ENCODE peak calls at places on chromosomes 2 and 18, in seven cellular contexts. X is heart left ventricle; L is CD8-positive, alpha-beta memory T cell; A is colonic mucosa; O is cardiac muscle cell; J is A549; H is heart right ventricle. V is an unnamed sample.

GRCh38 chr2:180443896-180444295 is 436.8 kb upstream of the CWC22 start:
- DNase-seq in O (no peak), A (no peak), X (no peak), L (no peak), H (no peak), J (no peak), V (no peak)

GRCh38 chr2:19073522-19073921 is 284.9 kb downstream of the OSR1 start:
- DNase-seq in O (no peak), X (no peak), H (no peak), A (no peak), J (peak; percentile 69), L (no peak), V (no peak)

GRCh38 chr2:212052412-212053159 is 486.0 kb downstream of the ERBB4 start:
- DNase-seq in A (no peak), H (no peak), O (no peak), L (no peak), X (no peak), J (no peak), V (no peak)

GRCh38 chr2:118913805-118914645 is 28.0 kb upstream of the MARCO start:
- DNase-seq in A (no peak), L (no peak), O (no peak), H (no peak), X (no peak), J (peak; percentile 25), V (no peak)

GRCh38 chr2:128768066-128768465 is 449.4 kb upstream of the HS6ST1 start:
- DNase-seq in J (no peak), X (no peak), L (no peak), O (peak; percentile 65), A (no peak), H (no peak), V (no peak)

GRCh38 chr2:105329197-105329554 is 359 bp downstream of the TGFBRAP1 start:
- DNase-seq in X (no peak), L (no peak), J (no peak), A (peak; percentile 38), O (no peak), H (no peak), V (no peak)

GRCh38 chr2:206989306-206989705 is 50.0 kb downstream of the CPO start:
- DNase-seq in L (no peak), O (peak; percentile 60), H (peak; percentile 27), J (peak; percentile 39), A (peak; percentile 21), X (peak; percentile 25), V (peak; percentile 55)

GRCh38 chr2:234493117-234493516 is 3.8 kb downstream of the ARL4C start:
- DNase-seq in J (no peak), L (peak; percentile 24), A (no peak), O (no peak), H (no peak), X (no peak), V (no peak)

GRCh38 chr2:85878719-85879390 is 9.9 kb downstream of the ST3GAL5 start:
- DNase-seq in L (no peak), A (no peak), J (no peak), H (no peak), O (no peak), X (no peak), V (no peak)

GRCh38 chr18:7946724-7947377 is 379.7 kb downstream of the PTPRM start:
- DNase-seq in J (peak; percentile 79), O (peak; percentile 42), L (no peak), H (no peak), X (no peak), A (peak; percentile 44), V (no peak)

GRCh38 chr2:19933351-19933981 is 31.7 kb upstream of the TTC32 start:
- DNase-seq in H (no peak), X (no peak), J (peak; percentile 88), O (no peak), A (no peak), L (no peak), V (no peak)

GRCh38 chr2:20196053-20196880 is 28.7 kb downstream of the SDC1 start:
- DNase-seq in L (no peak), H (no peak), J (no peak), A (peak; percentile 84), X (no peak), O (no peak), V (no peak)

GRCh38 chr18:62885804-62886203 is 170.5 kb downstream of the PHLPP1 start:
- DNase-seq in A (no peak), L (no peak), J (no peak), O (no peak), H (no peak), X (no peak), V (no peak)

GRCh38 chr2:165718811-165719210 is 75.2 kb downstream of the GALNT3 start:
- DNase-seq in J (no peak), A (no peak), X (no peak), O (no peak), H (no peak), L (no peak), V (no peak)

DNA sequence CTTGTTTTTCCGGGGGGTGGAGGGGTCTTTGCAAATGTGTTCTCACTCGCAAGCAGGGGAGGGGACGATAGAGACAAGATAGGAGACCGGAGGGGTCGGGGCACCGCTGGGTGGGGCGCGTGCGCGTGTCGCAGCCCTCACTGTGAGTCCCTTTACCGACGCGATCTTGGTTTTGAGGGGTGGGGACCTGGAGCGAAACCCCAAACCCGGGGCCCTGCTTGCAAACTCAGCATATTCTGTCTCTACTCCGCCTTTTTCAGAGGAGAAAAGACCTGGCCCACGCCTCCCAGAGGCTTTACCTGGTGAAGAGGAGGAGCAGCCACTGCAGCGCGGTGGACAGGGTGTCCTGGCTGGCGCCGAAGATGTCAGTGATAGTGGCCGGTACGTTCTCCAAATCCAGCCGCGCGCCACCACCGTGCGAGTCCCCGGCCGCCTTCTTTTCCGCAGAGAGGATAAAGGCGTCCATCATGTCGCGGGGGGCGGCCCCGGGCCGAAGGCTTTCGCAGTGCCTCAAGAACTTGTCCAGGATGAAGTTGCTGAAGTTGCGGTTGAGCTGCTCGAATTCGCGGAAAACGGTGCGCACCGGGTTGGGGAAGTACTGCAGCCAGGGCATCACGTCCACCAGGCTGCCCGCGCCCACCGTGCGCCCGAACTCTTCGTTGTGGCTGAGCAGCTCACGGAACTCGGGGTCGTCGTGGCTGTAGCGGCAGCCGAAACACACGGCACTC is 1.7 kb downstream of the CYP1B1 start:
- DNase-seq in L (no peak), J (peak; percentile 56), X (peak; percentile 15), H (no peak), A (no peak), O (no peak), V (no peak)
- H3K4me1 ChIP-seq in L (no peaks in the 10 kb centered on the region), J (peaks cover 22% of the 10 kb centered on the region), X (peaks cover 33% of the 10 kb centered on the region), H (peaks cover 52% of the 10 kb centered on the region), A (peaks cover 11% of the 10 kb centered on the region), O (peaks cover 3% of the 10 kb centered on the region), V (no peaks in the 10 kb centered on the region)

GRCh38 chr2:134314656-134315377 is 60.9 kb downstream of the MGAT5 start:
- DNase-seq in O (no peak), H (peak; percentile 14), J (no peak), A (no peak), L (no peak), X (no peak), V (no peak)

GRCh38 chr2:134320930-134321329 is 67.1 kb downstream of the MGAT5 start:
- DNase-seq in H (no peak), J (no peak), L (peak; percentile 15), X (no peak), A (peak; percentile 25), O (no peak), V (no peak)

GRCh38 chr2:134323777-134324176 is 69.9 kb downstream of the MGAT5 start:
- DNase-seq in A (no peak), X (no peak), H (no peak), L (no peak), J (no peak), O (no peak), V (no peak)

GRCh38 chr2:134315471-134315870 is 61.6 kb downstream of the MGAT5 start:
- DNase-seq in O (no peak), J (no peak), A (no peak), L (no peak), X (no peak), H (no peak), V (no peak)

GRCh38 chr2:134319581-134320246 is 65.8 kb downstream of the MGAT5 start:
- DNase-seq in J (no peak), O (no peak), H (no peak), L (no peak), X (no peak), A (no peak), V (peak; percentile 81)
- H3K4me1 ChIP-seq in J (no peaks in the 10 kb centered on the region), O (peaks cover 12% of the 10 kb centered on the region), H (peaks cover 62% of the 10 kb centered on the region), L (peaks cover 53% of the 10 kb centered on the region), X (peaks cover 49% of the 10 kb centered on the region), A (no peaks in the 10 kb centered on the region), V (peaks cover 34% of the 10 kb centered on the region)

GRCh38 chr18:45962866-45963265 is 4.3 kb downstream of the EPG5 start:
- DNase-seq in L (peak; percentile 13), J (no peak), O (no peak), X (no peak), H (no peak), A (no peak), V (no peak)
- H3K4me1 ChIP-seq in L (peaks cover 50% of the 10 kb centered on the region), J (no peaks in the 10 kb centered on the region), O (peaks cover 6% of the 10 kb centered on the region), X (peaks cover 46% of the 10 kb centered on the region), H (peaks cover 45% of the 10 kb centered on the region), A (no peaks in the 10 kb centered on the region), V (peaks cover 1% of the 10 kb centered on the region)

GRCh38 chr2:11506611-11506969 is 27.3 kb upstream of the GREB1 start:
- DNase-seq in H (no peak), A (no peak), L (no peak), O (no peak), X (no peak), J (no peak), V (no peak)

GRCh38 chr2:11508279-11508678 is 25.6 kb upstream of the GREB1 start:
- DNase-seq in L (no peak), X (no peak), J (no peak), H (no peak), O (no peak), A (no peak), V (no peak)

GRCh38 chr2:11507517-11507916 is 26.3 kb upstream of the GREB1 start:
- DNase-seq in X (no peak), A (no peak), O (no peak), H (no peak), J (no peak), L (no peak), V (no peak)

GRCh38 chr2:11503354-11503927 is 30.4 kb upstream of the GREB1 start:
- DNase-seq in J (peak; percentile 19), L (no peak), O (no peak), A (no peak), X (no peak), H (no peak), V (no peak)

GRCh38 chr2:11505652-11506610 is 27.9 kb upstream of the GREB1 start:
- DNase-seq in H (no peak), L (no peak), A (no peak), O (no peak), J (no peak), X (no peak), V (no peak)
- H3K4me1 ChIP-seq in H (peaks cover 12% of the 10 kb centered on the region), L (no peaks in the 10 kb centered on the region), A (no peaks in the 10 kb centered on the region), O (no peaks in the 10 kb centered on the region), J (no peaks in the 10 kb centered on the region), X (peaks cover 7% of the 10 kb centered on the region), V (no peaks in the 10 kb centered on the region)

V was measured in HAP-1.